ENCODE peak calls at places on chromosome 12, in ten cellular contexts. Q, C, V, L, I, P, D, M, Y and N are unnamed samples.

GRCh38 chr12:57735952-57736742 is 2.4 kb downstream of the AGAP2 start:
- DNase-seq in Q (no peak), C (peak), V (peak), L (no peak), I (peak), P (no peak), D (no peak), M (peak), Y (peak), N (peak)

GRCh38 chr12:47776471-47777143 is 3.6 kb downstream of the SLC48A1 start:
- DNase-seq in Q (peak), C (no peak), V (no peak), L (no peak), I (no peak), P (no peak), D (no peak), M (no peak), Y (no peak), N (no peak)

GRCh38 chr12:79420146-79420618 is 270.6 kb downstream of the PAWR start:
- DNase-seq in Q (peak), C (no peak), V (no peak), L (peak), I (no peak), P (no peak), D (peak), M (no peak), Y (peak), N (peak)

GRCh38 chr12:39173689-39174088 is 268.3 kb upstream of the CPNE8 start:
- DNase-seq in Q (no peak), C (no peak), V (no peak), L (no peak), I (no peak), P (no peak), D (no peak), M (no peak), Y (no peak), N (no peak)

GRCh38 chr12:108846320-108846719 is 11.1 kb downstream of the SSH1 start:
- DNase-seq in Q (peak), C (no peak), V (no peak), L (no peak), I (no peak), P (no peak), D (no peak), M (peak), Y (no peak), N (no peak)

GRCh38 chr12:19946549-19946948 is 421.8 kb upstream of the PDE3A start:
- DNase-seq in Q (no peak), C (no peak), V (no peak), L (peak), I (no peak), P (no peak), D (no peak), M (no peak), Y (no peak), N (peak)

GRCh38 chr12:14273911-14274306 is 91.6 kb upstream of the ATF7IP start:
- DNase-seq in Q (no peak), C (no peak), V (no peak), L (no peak), I (no peak), P (no peak), D (no peak), M (no peak), Y (no peak), N (no peak)

GRCh38 chr12:6896846-6897435 is 7.7 kb upstream of the LRRC23 start:
- DNase-seq in Q (no peak), C (no peak), V (no peak), L (no peak), I (no peak), P (no peak), D (no peak), M (no peak), Y (no peak), N (no peak)

GRCh38 chr12:96876966-96877365 is 30.1 kb upstream of the NEDD1 start:
- DNase-seq in Q (no peak), C (no peak), V (no peak), L (no peak), I (no peak), P (no peak), D (no peak), M (no peak), Y (no peak), N (no peak)

GRCh38 chr12:121300083-121300819 is 3.7 kb upstream of the CAMKK2 start:
- DNase-seq in Q (no peak), C (no peak), V (no peak), L (peak), I (no peak), P (no peak), D (no peak), M (no peak), Y (no peak), N (no peak)

GRCh38 chr12:117857632-117858274 is 111.0 kb downstream of the KSR2 start:
- DNase-seq in Q (peak), C (peak), V (peak), L (peak), I (peak), P (peak), D (no peak), M (peak), Y (peak), N (peak)

GRCh38 chr12:23854598-23854997 is 94.9 kb downstream of the SOX5 start:
- DNase-seq in Q (no peak), C (no peak), V (no peak), L (no peak), I (no peak), P (no peak), D (no peak), M (no peak), Y (no peak), N (no peak)

GRCh38 chr12:93746572-93747168 is 69.5 kb downstream of the CRADD start:
- DNase-seq in Q (no peak), C (no peak), V (no peak), L (no peak), I (no peak), P (no peak), D (no peak), M (no peak), Y (no peak), N (no peak)

GRCh38 chr12:4273651-4274395 is at the start of gene CCND2:
- DNase-seq in Q (peak), C (peak), V (peak), L (peak), I (peak), P (peak), D (no peak), M (peak), Y (no peak), N (peak)

GRCh38 chr12:12985817-12986408 is 14.2 kb downstream of the HEBP1 start:
- DNase-seq in Q (peak), C (peak), V (peak), L (peak), I (peak), P (no peak), D (peak), M (peak), Y (peak), N (peak)

GRCh38 chr12:118098911-118099671 is 4.7 kb downstream of the VSIG10 start:
- DNase-seq in Q (no peak), C (no peak), V (no peak), L (no peak), I (no peak), P (no peak), D (no peak), M (no peak), Y (no peak), N (no peak)

GRCh38 chr12:99170461-99170860 is 477.1 kb upstream of the GARIN6 start:
- DNase-seq in Q (no peak), C (no peak), V (no peak), L (no peak), I (no peak), P (no peak), D (no peak), M (no peak), Y (no peak), N (no peak)

GRCh38 chr12:71000748-71001147 is 80.2 kb upstream of the PTPRR start:
- DNase-seq in Q (no peak), C (no peak), V (no peak), L (no peak), I (no peak), P (no peak), D (no peak), M (no peak), Y (no peak), N (no peak)

GRCh38 chr12:91289881-91290280 is 107.3 kb upstream of the DCN start:
- DNase-seq in Q (no peak), C (no peak), V (no peak), L (peak), I (no peak), P (no peak), D (no peak), M (no peak), Y (no peak), N (no peak)

GRCh38 chr12:106106129-106106566 is 32.6 kb downstream of the NUAK1 start:
- DNase-seq in Q (no peak), C (no peak), V (no peak), L (no peak), I (no peak), P (no peak), D (no peak), M (peak), Y (no peak), N (no peak)

GRCh38 chr12:69966409-69966808 is 141.4 kb downstream of the MYRFL start:
- DNase-seq in Q (no peak), C (no peak), V (no peak), L (no peak), I (no peak), P (no peak), D (peak), M (no peak), Y (peak), N (peak)

GRCh38 chr12:12020762-12021161 is 50.0 kb upstream of the BCL2L14 start:
- DNase-seq in Q (no peak), C (no peak), V (no peak), L (no peak), I (no peak), P (no peak), D (no peak), M (no peak), Y (no peak), N (no peak)

GRCh38 chr12:95446511-95446910 is 27.4 kb upstream of the METAP2 start:
- DNase-seq in Q (no peak), C (peak), V (peak), L (no peak), I (peak), P (no peak), D (no peak), M (peak), Y (peak), N (no peak)

GRCh38 chr12:90299121-90299520 is 590.5 kb upstream of the ATP2B1 start:
- DNase-seq in Q (peak), C (no peak), V (no peak), L (peak), I (no peak), P (peak), D (no peak), M (no peak), Y (no peak), N (no peak)

GRCh38 chr12:64810831-64811230 is 13.6 kb upstream of the TBC1D30 start:
- DNase-seq in Q (no peak), C (no peak), V (no peak), L (no peak), I (no peak), P (no peak), D (no peak), M (no peak), Y (no peak), N (peak)

GRCh38 chr12:6319446-6319845 is 9.0 kb downstream of the PLEKHG6 start:
- DNase-seq in Q (no peak), C (no peak), V (no peak), L (no peak), I (no peak), P (no peak), D (no peak), M (no peak), Y (no peak), N (no peak)

GRCh38 chr12:5718680-5719079 is 226.4 kb downstream of the ANO2 start:
- DNase-seq in Q (no peak), C (no peak), V (no peak), L (peak), I (no peak), P (no peak), D (no peak), M (no peak), Y (no peak), N (no peak)

GRCh38 chr12:104986022-104986941 is at the start of gene NOPCHAP1:
- DNase-seq in Q (peak), C (peak), V (peak), L (peak), I (peak), P (peak), D (peak), M (peak), Y (peak), N (peak)

DNA sequence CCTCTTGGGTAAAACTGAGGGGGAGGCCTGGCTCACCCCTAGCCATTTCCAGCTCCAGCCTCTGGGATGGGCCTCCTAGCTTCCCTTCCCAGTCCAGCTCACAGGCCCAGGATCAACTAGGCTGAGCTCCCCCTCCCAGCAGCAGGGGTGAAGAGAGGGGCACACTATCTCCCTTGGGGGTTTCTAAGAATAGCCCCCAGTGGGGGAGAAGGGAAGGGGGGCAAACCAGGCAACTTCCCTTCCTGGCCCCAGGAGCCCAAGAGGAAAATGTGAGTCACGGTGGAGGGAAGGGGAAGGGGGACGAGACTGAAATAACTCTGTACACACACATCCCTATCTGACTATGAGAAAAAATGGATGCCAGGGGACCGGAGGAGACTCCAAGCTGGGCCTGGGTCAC is 9.0 kb downstream of the ADCY6 start:
- DNase-seq in Q (peak), C (no peak), V (no peak), L (peak), I (no peak), P (no peak), D (no peak), M (no peak), Y (no peak), N (no peak)
- TF ChIP-seq MAX in Q (no peak), C (no peak), V (no peak), L (no peak), I (no peak), P (no peak), D (no peak), M (no peak), Y (no peak), N (no peak)

GRCh38 chr12:807041-807717 is 54.8 kb downstream of the WNK1 start:
- DNase-seq in Q (no peak), C (no peak), V (no peak), L (no peak), I (no peak), P (peak), D (no peak), M (no peak), Y (no peak), N (no peak)

GRCh38 chr12:806116-806805 is 53.9 kb downstream of the WNK1 start:
- DNase-seq in Q (no peak), C (no peak), V (no peak), L (peak), I (no peak), P (no peak), D (no peak), M (no peak), Y (peak), N (peak)

GRCh38 chr12:805022-805632 is 52.7 kb downstream of the WNK1 start:
- DNase-seq in Q (peak), C (no peak), V (no peak), L (no peak), I (no peak), P (no peak), D (no peak), M (no peak), Y (no peak), N (no peak)

GRCh38 chr12:810635-811415 is 58.4 kb downstream of the WNK1 start:
- DNase-seq in Q (no peak), C (no peak), V (no peak), L (no peak), I (no peak), P (no peak), D (no peak), M (no peak), Y (no peak), N (no peak)
- TF ChIP-seq MAX in Q (no peak), C (no peak), V (no peak), L (no peak), I (no peak), P (no peak), D (no peak), M (no peak), Y (no peak), N (no peak)

GRCh38 chr12:25764409-25764808 is 194.1 kb upstream of the RASSF8 start:
- DNase-seq in Q (no peak), C (no peak), V (no peak), L (no peak), I (no peak), P (no peak), D (no peak), M (no peak), Y (no peak), N (no peak)
- TF ChIP-seq MAX in Q (no peak), C (no peak), V (no peak), L (no peak), I (no peak), P (no peak), D (no peak), M (no peak), Y (no peak), N (no peak)

GRCh38 chr12:113136128-113136989 is 798 bp upstream of the RASAL1 start:
- DNase-seq in Q (peak), C (peak), V (peak), L (no peak), I (peak), P (no peak), D (peak), M (peak), Y (no peak), N (peak)
- TF ChIP-seq MAX in Q (no peak), C (no peak), V (no peak), L (no peak), I (no peak), P (no peak), D (no peak), M (no peak), Y (no peak), N (no peak)

GRCh38 chr12:131095826-131096680 is 142.3 kb downstream of the ADGRD1 start:
- DNase-seq in Q (no peak), C (no peak), V (peak), L (no peak), I (no peak), P (no peak), D (no peak), M (no peak), Y (no peak), N (no peak)

GRCh38 chr12:131098178-131098981 is 144.7 kb downstream of the ADGRD1 start:
- DNase-seq in Q (no peak), C (no peak), V (peak), L (no peak), I (no peak), P (no peak), D (no peak), M (no peak), Y (no peak), N (no peak)

GRCh38 chr12:131094831-131095805 is 141.4 kb downstream of the ADGRD1 start:
- DNase-seq in Q (no peak), C (no peak), V (peak), L (no peak), I (no peak), P (no peak), D (no peak), M (no peak), Y (no peak), N (no peak)

GRCh38 chr12:131097247-131098177 is 143.8 kb downstream of the ADGRD1 start:
- DNase-seq in Q (no peak), C (no peak), V (peak), L (no peak), I (no peak), P (no peak), D (no peak), M (peak), Y (no peak), N (no peak)

GRCh38 chr12:131096681-131097181 is 143.0 kb downstream of the ADGRD1 start:
- DNase-seq in Q (no peak), C (no peak), V (no peak), L (no peak), I (no peak), P (no peak), D (no peak), M (no peak), Y (no peak), N (no peak)
- TF ChIP-seq MAX in Q (no peak), C (no peak), V (no peak), L (no peak), I (no peak), P (no peak), D (no peak), M (no peak), Y (no peak), N (no peak)